ENCODE peak calls at places on chromosomes 6 and 20, in eight cellular contexts. J is left ventricle myocardium superior; W is LoVo; P is GM13977; Z is stimulated activated CD4-positive, alpha-beta T cell treated with anti-CD3 and anti-CD28 coated beads, Interleukin-15, amount 100 ng/mL, for 24 hours; T is CD4-positive, alpha-beta T cell; G is NCI-H1694 treated with DMSO at 0.1 percent for 48 hours; Q is uterus. R is an unnamed sample.

GRCh38 chr6:149032599-149033405 is 284.7 kb upstream of the TAB2 start:
- DNase-seq in J (no peak), W (peak; percentile 72), P (peak; percentile 82), Z (peak; percentile 78), T (no peak), G (no peak), Q (peak; percentile 55), R (no peak)

GRCh38 chr6:113830140-113830539 is 27.0 kb upstream of the MARCKS start:
- DNase-seq in J (no peak), W (no peak), P (no peak), Z (no peak), T (no peak), G (no peak), Q (no peak), R (no peak)

GRCh38 chr6:16450285-16450684 is 211.9 kb downstream of the GMPR start:
- DNase-seq in J (no peak), W (no peak), P (no peak), Z (no peak), T (no peak), G (no peak), Q (no peak), R (no peak)

GRCh38 chr6:22251331-22251730 is 45.5 kb downstream of the PRL start:
- DNase-seq in J (no peak), W (no peak), P (no peak), Z (no peak), T (no peak), G (no peak), Q (no peak), R (no peak)

GRCh38 chr6:169292340-169293124 is 38.9 kb upstream of the THBS2 start:
- DNase-seq in J (peak; percentile 45), W (peak; percentile 42), P (no peak), Z (no peak), T (no peak), G (no peak), Q (peak; percentile 81), R (peak; percentile 44)

GRCh38 chr6:6330407-6330806 is 9.9 kb upstream of the F13A1 start:
- DNase-seq in J (no peak), W (no peak), P (no peak), Z (no peak), T (no peak), G (no peak), Q (no peak), R (no peak)

GRCh38 chr20:63009988-63010769 is 3.4 kb upstream of the BHLHE23 start:
- DNase-seq in J (no peak), W (no peak), P (peak; percentile 92), Z (peak; percentile 82), T (peak; percentile 67), G (no peak), Q (no peak), R (no peak)

GRCh38 chr6:64727075-64727474 is 980.0 kb downstream of the EYS start:
- DNase-seq in J (no peak), W (no peak), P (no peak), Z (no peak), T (no peak), G (no peak), Q (no peak), R (no peak)

GRCh38 chr6:131226465-131226864 is 91.2 kb downstream of the AKAP7 start:
- DNase-seq in J (no peak), W (no peak), P (no peak), Z (no peak), T (no peak), G (no peak), Q (no peak), R (no peak)

GRCh38 chr6:9581155-9581554 is 833.7 kb downstream of the TFAP2A start:
- DNase-seq in J (no peak), W (no peak), P (no peak), Z (no peak), T (no peak), G (no peak), Q (no peak), R (no peak)

GRCh38 chr6:21595265-21595950 is 1.9 kb downstream of the SOX4 start:
- DNase-seq in J (peak; percentile 55), W (peak; percentile 17), P (peak; percentile 61), Z (peak; percentile 30), T (no peak), G (no peak), Q (peak; percentile 51), R (peak; percentile 69)

R was measured in tibial artery.